ENCODE peak calls at places on chromosome 17, in five cellular contexts. D is PC-3, N is HCT116, K is SK-N-SH, U is neural progenitor cell. R is an unnamed sample. For H3K27me3, the result is how much of the 10 kb centered on the place peaks cover.

GRCh38 chr17:76241205-76241539 is 879 bp upstream of the RNF157 start:
- DNase-seq in D (no peak), N (no peak), K (no peak), U (no peak), R (no peak)

GRCh38 chr17:76188213-76189060 is 47.4 kb upstream of the FOXJ1 start:
- DNase-seq in D (no peak), N (no peak), K (no peak), U (no peak), R (peak)

GRCh38 chr17:59756236-59756818 is 48.9 kb downstream of the VMP1 start:
- DNase-seq in D (peak), N (peak), K (no peak), U (no peak), R (no peak)

GRCh38 chr17:68054296-68054900 is 18.9 kb downstream of the KPNA2 start:
- DNase-seq in D (no peak), N (no peak), K (no peak), U (no peak), R (no peak)

GRCh38 chr17:76119409-76120371 is 16.1 kb upstream of the EXOC7 start:
- DNase-seq in D (no peak), N (no peak), K (no peak), U (no peak), R (no peak)

GRCh38 chr17:35373532-35373983 is at the start of gene SLFN11:
- DNase-seq in D (peak), N (no peak), K (peak), U (peak), R (peak)

GRCh38 chr17:67247416-67247900 is 2.5 kb upstream of the HELZ start:
- DNase-seq in D (no peak), N (no peak), K (no peak), U (no peak), R (no peak)

GRCh38 chr17:66755101-66755943 is 79.6 kb upstream of the CACNG5 start:
- DNase-seq in D (peak), N (peak), K (no peak), U (no peak), R (no peak)

GRCh38 chr17:79628861-79629547 is 18.2 kb upstream of the RBFOX3 start:
- DNase-seq in D (no peak), N (no peak), K (peak), U (peak), R (no peak)

GRCh38 chr17:72049914-72050313 is 70.9 kb upstream of the SOX9 start:
- DNase-seq in D (no peak), N (no peak), K (no peak), U (no peak), R (no peak)

GRCh38 chr17:46143827-46144236 is 49.4 kb downstream of the KANSL1 start:
- DNase-seq in D (no peak), N (no peak), K (no peak), U (no peak), R (no peak)

GRCh38 chr17:46148247-46148646 is 45.0 kb downstream of the KANSL1 start:
- DNase-seq in D (no peak), N (no peak), K (no peak), U (no peak), R (no peak)

GRCh38 chr17:46144246-46144645 is 49.0 kb downstream of the KANSL1 start:
- DNase-seq in D (no peak), N (no peak), K (no peak), U (no peak), R (peak)

GRCh38 chr17:46150216-46150963 is 42.8 kb downstream of the KANSL1 start:
- DNase-seq in D (no peak), N (no peak), K (peak), U (no peak), R (no peak)

DNA sequence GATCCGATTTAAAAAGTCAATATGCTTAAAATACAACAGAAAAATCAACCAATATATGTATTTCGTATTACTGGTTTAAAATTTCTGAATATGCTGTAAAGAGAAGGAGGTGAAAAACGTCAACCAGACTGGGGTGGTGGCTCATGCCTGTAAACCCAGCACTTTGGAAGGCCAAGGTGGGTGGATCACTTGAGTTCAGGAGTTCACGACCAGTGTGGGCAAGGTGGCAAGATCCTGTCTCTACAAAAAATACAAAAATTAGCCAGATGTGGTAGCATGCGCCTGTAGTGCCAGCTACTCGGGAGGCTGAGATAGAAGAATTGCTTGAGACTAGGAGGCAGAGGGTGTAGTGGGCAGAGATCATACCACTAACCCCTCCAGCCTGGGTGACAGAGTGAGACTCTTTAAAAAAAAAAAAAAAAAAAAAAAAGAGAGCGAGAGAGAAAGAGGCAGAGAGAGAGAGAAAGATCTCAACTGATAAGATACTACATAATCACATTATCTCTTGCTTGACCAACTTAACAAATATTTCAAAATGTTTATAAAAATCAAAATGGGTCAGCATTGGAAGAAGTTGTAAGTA is 46.0 kb downstream of the KANSL1 start:
- DNase-seq in D (no peak), N (no peak), K (no peak), U (no peak), R (no peak)
- TF ChIP-seq EZH2phosphoT487 in D (no peak), N (no peak), K (no peak), U (no peak), R (no peak)

GRCh38 chr17:49907279-49907678 is 59.4 kb upstream of the TAC4 start:
- DNase-seq in D (no peak), N (no peak), K (no peak), U (no peak), R (no peak)
- H3K27me3 ChIP-seq in D (under half), N (under half), K (half or more), U (half or more), R (half or more)

GRCh38 chr17:48055531-48056245 is 7.5 kb downstream of the NFE2L1 start:
- DNase-seq in D (no peak), N (peak), K (no peak), U (peak), R (peak)
- H3K27ac ChIP-seq in D (no peak), N (peak), K (peak), U (no peak), R (peak)

GRCh38 chr17:27462149-27462548 is 5.9 kb downstream of the KSR1 start:
- DNase-seq in D (no peak), N (no peak), K (no peak), U (no peak), R (no peak)
- TF ChIP-seq EZH2phosphoT487 in D (no peak), N (no peak), K (no peak), U (no peak), R (no peak)

DNA sequence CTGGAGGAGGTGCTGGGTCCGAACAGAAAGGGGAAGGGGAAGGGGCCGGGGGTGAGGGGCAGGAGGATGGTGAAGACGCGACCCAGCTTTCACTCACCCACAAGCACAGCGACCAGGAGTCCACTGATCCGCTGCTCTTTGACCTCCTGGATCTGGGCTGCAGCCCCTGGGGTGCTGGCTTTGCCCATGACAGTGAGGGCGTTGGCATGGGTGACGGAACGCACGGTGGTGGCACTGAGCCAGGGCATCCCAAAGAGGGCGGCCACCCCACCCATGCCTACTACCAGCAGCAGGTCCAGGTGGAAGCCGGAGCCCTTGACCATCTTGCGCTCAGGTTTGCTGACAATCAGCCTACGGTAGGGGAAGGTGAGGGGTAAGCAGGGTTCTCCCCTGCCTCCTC is 14.9 kb downstream of the SLC4A1 start:
- DNase-seq in D (no peak), N (no peak), K (no peak), U (no peak), R (no peak)
- H3K27me3 ChIP-seq in D (under half), N (under half), K (under half), U (under half), R (under half)